ENCODE peak calls at places on chromosomes 6 and 20, in eight cellular contexts. E is NCI-H524 treated with DMSO at 0.1 percent for 48 hours; K is stimulated activated CD8-positive, alpha-beta memory T cell treated with anti-CD3 and anti-CD28 coated beads, Interleukin-7, amount 100 ng/mL, for 48 hours; N is fibroblast of the aortic adventitia; F is mucosa of gallbladder; X is hypothalamus; J is endothelial cell; D is stimulated activated CD4-positive, alpha-beta T cell treated with anti-CD3 and anti-CD28 coated beads, TNF-alpha, amount 100 ng/mL, for 4 hours. W is an unnamed sample.

GRCh38 chr6:152696543-152696942 is 1.2 kb upstream of the MYCT1 start:
- DNase-seq in E (no peak), K (no peak), N (peak; percentile 95), F (no peak), X (no peak), J (no peak), D (no peak), W (no peak)

GRCh38 chr6:22320750-22321149 is 23.9 kb upstream of the PRL start:
- DNase-seq in E (no peak), K (no peak), N (peak; percentile 78), F (no peak), X (no peak), J (no peak), D (no peak), W (no peak)

GRCh38 chr6:158303210-158303731 is 9.0 kb upstream of the TULP4 start:
- DNase-seq in E (no peak), K (no peak), N (no peak), F (no peak), X (no peak), J (no peak), D (no peak), W (no peak)

GRCh38 chr6:45299096-45299581 is 29.0 kb upstream of the RUNX2 start:
- DNase-seq in E (no peak), K (no peak), N (no peak), F (no peak), X (no peak), J (no peak), D (no peak), W (no peak)

GRCh38 chr20:33896509-33896908 is 85.4 kb downstream of the CHMP4B start:
- DNase-seq in E (no peak), K (no peak), N (peak; percentile 78), F (no peak), X (no peak), J (no peak), D (no peak), W (no peak)

GRCh38 chr6:1367771-1368170 is 21.6 kb upstream of the FOXF2 start:
- DNase-seq in E (no peak), K (no peak), N (no peak), F (no peak), X (no peak), J (no peak), D (no peak), W (no peak)

GRCh38 chr6:122789862-122790739 is 1.0 kb downstream of the SMPDL3A start:
- DNase-seq in E (peak; percentile 45), K (peak; percentile 31), N (peak; percentile 17), F (no peak), X (no peak), J (no peak), D (no peak), W (no peak)

GRCh38 chr6:30682181-30683117 is 4.0 kb downstream of the PPP1R18 start:
- DNase-seq in E (no peak), K (peak; percentile 85), N (peak; percentile 82), F (peak; percentile 82), X (peak; percentile 18), J (peak; percentile 90), D (peak; percentile 81), W (no peak)

GRCh38 chr20:54284928-54285704 is 77.2 kb downstream of the PFDN4 start:
- DNase-seq in E (no peak), K (peak; percentile 16), N (no peak), F (no peak), X (no peak), J (no peak), D (no peak), W (no peak)

GRCh38 chr6:30130887-30131862 is 4.8 kb upstream of the TRIM40 start:
- DNase-seq in E (no peak), K (peak; percentile 42), N (peak; percentile 87), F (peak; percentile 76), X (peak; percentile 11), J (peak; percentile 59), D (peak; percentile 51), W (peak; percentile 69)

GRCh38 chr20:50133474-50134217 is 19.9 kb downstream of the PEDS1 start:
- DNase-seq in E (no peak), K (no peak), N (no peak), F (no peak), X (no peak), J (no peak), D (no peak), W (no peak)

GRCh38 chr20:6026051-6026450 is 27.8 kb downstream of the LRRN4 start:
- DNase-seq in E (no peak), K (no peak), N (no peak), F (no peak), X (no peak), J (no peak), D (no peak), W (no peak)

GRCh38 chr6:42369568-42369967 is 82.2 kb downstream of the TRERF1 start:
- DNase-seq in E (no peak), K (no peak), N (no peak), F (no peak), X (no peak), J (no peak), D (no peak), W (no peak)

GRCh38 chr6:138030872-138031271 is 76.3 kb downstream of the PERP start:
- DNase-seq in E (no peak), K (no peak), N (no peak), F (no peak), X (no peak), J (no peak), D (no peak), W (no peak)

GRCh38 chr6:22251331-22251730 is 45.5 kb downstream of the PRL start:
- DNase-seq in E (no peak), K (no peak), N (peak; percentile 63), F (no peak), X (no peak), J (no peak), D (no peak), W (no peak)

GRCh38 chr6:92047886-92048285 is 1371.5 kb downstream of the EPHA7 start:
- DNase-seq in E (no peak), K (no peak), N (no peak), F (no peak), X (no peak), J (no peak), D (no peak), W (no peak)

GRCh38 chr20:35011589-35012226 is 56.0 kb downstream of the MYH7B start:
- DNase-seq in E (no peak), K (no peak), N (no peak), F (no peak), X (no peak), J (no peak), D (no peak), W (peak; percentile 27)

GRCh38 chr6:3911130-3911529 is 62.0 kb downstream of the FAM50B start:
- DNase-seq in E (no peak), K (no peak), N (no peak), F (no peak), X (no peak), J (no peak), D (no peak), W (no peak)

GRCh38 chr6:107869871-107870270 is 45.8 kb upstream of the SCML4 start:
- DNase-seq in E (peak; percentile 72), K (no peak), N (no peak), F (no peak), X (no peak), J (no peak), D (no peak), W (no peak)